ENCODE peak calls at places on chromosomes 13 and 19, in six cellular contexts. K is fibroblast of lung; Z is naive thymus-derived CD8-positive, alpha-beta T cell; R is tibial nerve; J is stimulated activated CD8-positive, alpha-beta memory T cell treated with anti-CD3 and anti-CD28 coated beads, Interleukin-7, amount 100 ng/mL, for 4 hours; S is anterior cingulate cortex. B is an unnamed sample.

GRCh38 chr19:31109626-31110025 is 239.6 kb downstream of the TSHZ3 start:
- DNase-seq in K (peak), Z (no peak), R (no peak), J (no peak), S (no peak), B (no peak)

GRCh38 chr13:109336730-109337129 is 449.7 kb downstream of the IRS2 start:
- DNase-seq in K (peak), Z (no peak), R (no peak), J (no peak), S (no peak), B (no peak)

GRCh38 chr19:3515891-3516422 is 9.8 kb downstream of the FZR1 start:
- DNase-seq in K (peak), Z (no peak), R (no peak), J (no peak), S (no peak), B (no peak)

GRCh38 chr13:96769874-96770273 is 224.4 kb downstream of the OXGR1 start:
- DNase-seq in K (no peak), Z (no peak), R (no peak), J (no peak), S (no peak), B (no peak)

GRCh38 chr19:54470991-54471782 is 1.9 kb downstream of the CDC42EP5 start:
- DNase-seq in K (no peak), Z (no peak), R (peak), J (no peak), S (no peak), B (no peak)

GRCh38 chr19:15776991-15777787 is 10.3 kb upstream of the OR10H5 start:
- DNase-seq in K (no peak), Z (no peak), R (no peak), J (no peak), S (no peak), B (no peak)

GRCh38 chr19:19115954-19116353 is 22.3 kb downstream of the TMEM161A start:
- DNase-seq in K (no peak), Z (peak), R (no peak), J (no peak), S (no peak), B (no peak)

GRCh38 chr13:59374720-59375119 is 789.0 kb downstream of the DIAPH3 start:
- DNase-seq in K (no peak), Z (no peak), R (no peak), J (no peak), S (no peak), B (no peak)

GRCh38 chr13:111175372-111175771 is 60.3 kb downstream of the ARHGEF7 start:
- DNase-seq in K (no peak), Z (no peak), R (no peak), J (no peak), S (no peak), B (no peak)

GRCh38 chr19:12180377-12180776 is 17.5 kb downstream of the ZNF136 start:
- DNase-seq in K (no peak), Z (no peak), R (no peak), J (no peak), S (no peak), B (no peak)

GRCh38 chr19:50784710-50785109 is 5.5 kb upstream of the ACP4 start:
- DNase-seq in K (no peak), Z (no peak), R (no peak), J (no peak), S (no peak), B (no peak)

GRCh38 chr13:98482476-98483444 is 94.1 kb downstream of the STK24 start:
- DNase-seq in K (peak), Z (no peak), R (peak), J (no peak), S (no peak), B (no peak)

GRCh38 chr13:42762917-42763316 is 18.5 kb upstream of the FAM216B start:
- DNase-seq in K (peak), Z (no peak), R (no peak), J (no peak), S (no peak), B (no peak)

GRCh38 chr13:27172495-27172842 is 858 bp upstream of the USP12 start:
- DNase-seq in K (peak), Z (no peak), R (no peak), J (no peak), S (no peak), B (no peak)

GRCh38 chr19:52297601-52298358 is 811 bp downstream of the ZNF480 start:
- DNase-seq in K (peak), Z (no peak), R (no peak), J (no peak), S (no peak), B (no peak)

GRCh38 chr13:86383151-86383550 is 583.9 kb upstream of the SLITRK6 start:
- DNase-seq in K (no peak), Z (no peak), R (no peak), J (no peak), S (no peak), B (no peak)

GRCh38 chr13:105441406-105441805 is 1094.1 kb downstream of the EFNB2 start:
- DNase-seq in K (no peak), Z (no peak), R (no peak), J (no peak), S (no peak), B (no peak)

GRCh38 chr19:45059258-45059965 is 16.9 kb downstream of the ZNF296 start:
- DNase-seq in K (peak), Z (peak), R (peak), J (peak), S (peak), B (peak)

GRCh38 chr19:40282920-40283319 is 2.2 kb downstream of the AKT2 start:
- DNase-seq in K (peak), Z (no peak), R (no peak), J (no peak), S (no peak), B (no peak)